ENCODE peak calls at places on chromosomes 5 and 9, in eight cellular contexts. I, U, F, K, E, B, C and S are unnamed samples.

GRCh38 chr9:1416261-1416660 is 366.1 kb downstream of the DMRT2 start:
- DNase-seq in F (no peak), C (no peak), E (no peak), I (no peak), B (no peak), U (no peak), K (no peak), S (no peak)

GRCh38 chr5:73999306-73999705 is 373.3 kb downstream of the ARHGEF28 start:
- DNase-seq in E (no peak), U (no peak), K (no peak), F (no peak), I (no peak), C (no peak), B (no peak), S (no peak)

GRCh38 chr9:128385493-128386205 is 14.5 kb downstream of the URM1 start:
- DNase-seq in E (no peak), K (no peak), I (no peak), B (no peak), C (no peak), U (no peak), F (no peak), S (no peak)

GRCh38 chr9:109251080-109251775 is 69.6 kb downstream of the EPB41L4B start:
- DNase-seq in B (no peak), E (no peak), I (peak), F (no peak), U (peak), K (no peak), C (peak), S (no peak)

GRCh38 chr9:14277202-14277601 is 36.7 kb downstream of the NFIB start:
- DNase-seq in U (peak), K (no peak), C (no peak), B (no peak), E (no peak), F (no peak), I (peak), S (no peak)

GRCh38 chr5:152170350-152170749 is 234.7 kb downstream of the NMUR2 start:
- DNase-seq in F (no peak), C (peak), E (no peak), B (no peak), K (peak), I (no peak), U (no peak), S (no peak)

GRCh38 chr9:21970800-21971620 is 23.2 kb downstream of the CDKN2A start:
- DNase-seq in C (no peak), I (no peak), K (peak), F (no peak), B (no peak), E (no peak), U (no peak), S (no peak)

GRCh38 chr5:1785984-1786383 is 13.7 kb downstream of the MRPL36 start:
- DNase-seq in I (no peak), E (no peak), K (no peak), F (no peak), B (no peak), C (no peak), U (no peak), S (no peak)

GRCh38 chr5:174413520-174414314 is 310.7 kb upstream of the MSX2 start:
- DNase-seq in C (no peak), I (peak), B (no peak), U (peak), F (no peak), E (no peak), K (no peak), S (no peak)

GRCh38 chr5:31047621-31048020 is 145.9 kb upstream of the CDH6 start:
- DNase-seq in C (no peak), I (peak), B (no peak), F (no peak), U (no peak), K (no peak), E (no peak), S (no peak)

GRCh38 chr5:93868851-93869250 is 127.5 kb upstream of the POU5F2 start:
- DNase-seq in F (no peak), B (no peak), C (no peak), K (no peak), I (no peak), U (no peak), E (no peak), S (no peak)

DNA sequence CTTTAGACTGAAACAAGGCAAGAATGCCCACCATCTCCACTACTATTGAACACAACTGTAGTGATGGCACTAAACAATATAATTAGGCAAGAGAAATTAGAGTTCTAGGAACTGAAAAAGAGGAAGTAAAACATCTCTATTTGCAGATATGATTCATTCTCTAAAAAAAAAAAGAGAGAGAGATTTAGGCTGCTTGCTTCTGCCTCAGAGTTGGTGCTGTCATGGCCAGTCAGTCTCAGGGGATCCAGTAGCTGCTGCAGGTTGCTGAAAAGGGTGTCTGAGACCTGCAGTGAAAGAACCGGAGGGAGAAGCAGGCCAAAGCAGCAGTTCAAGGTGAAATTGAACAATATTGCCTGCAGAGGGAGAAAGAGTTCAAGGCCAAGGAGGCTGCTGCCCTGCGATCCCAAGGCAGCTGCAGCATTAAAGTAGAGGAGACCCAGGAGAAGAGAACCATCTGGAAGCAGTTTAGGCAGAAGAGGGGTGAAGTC is 72.5 kb downstream of the AP3B1 start:
- DNase-seq in I (peak), E (peak), B (peak), F (no peak), U (no peak), K (no peak), C (no peak), S (no peak)
- TF ChIP-seq CTCF in I (peak), E (no peak), B (peak), F (no peak), U (peak), K (no peak), C (no peak), S (no peak)

GRCh38 chr5:105754056-105754455 is 1916.7 kb downstream of the EFNA5 start:
- DNase-seq in K (no peak), F (no peak), I (peak), U (no peak), B (no peak), E (no peak), C (no peak), S (no peak)

GRCh38 chr5:105752801-105753200 is 1917.9 kb downstream of the EFNA5 start:
- DNase-seq in U (peak), I (peak), F (no peak), C (no peak), E (no peak), K (no peak), B (no peak), S (no peak)
- TF ChIP-seq CTCF in U (no peak), I (no peak), F (no peak), C (no peak), E (no peak), K (no peak), B (no peak), S (no peak)

GRCh38 chr9:8486095-8486494 is 686.5 kb upstream of the DMAC1 start:
- DNase-seq in C (no peak), I (peak), K (peak), B (no peak), F (no peak), E (no peak), U (peak), S (no peak)
- TF ChIP-seq CTCF in C (no peak), I (peak), K (peak), B (no peak), F (no peak), E (no peak), U (no peak), S (no peak)

DNA sequence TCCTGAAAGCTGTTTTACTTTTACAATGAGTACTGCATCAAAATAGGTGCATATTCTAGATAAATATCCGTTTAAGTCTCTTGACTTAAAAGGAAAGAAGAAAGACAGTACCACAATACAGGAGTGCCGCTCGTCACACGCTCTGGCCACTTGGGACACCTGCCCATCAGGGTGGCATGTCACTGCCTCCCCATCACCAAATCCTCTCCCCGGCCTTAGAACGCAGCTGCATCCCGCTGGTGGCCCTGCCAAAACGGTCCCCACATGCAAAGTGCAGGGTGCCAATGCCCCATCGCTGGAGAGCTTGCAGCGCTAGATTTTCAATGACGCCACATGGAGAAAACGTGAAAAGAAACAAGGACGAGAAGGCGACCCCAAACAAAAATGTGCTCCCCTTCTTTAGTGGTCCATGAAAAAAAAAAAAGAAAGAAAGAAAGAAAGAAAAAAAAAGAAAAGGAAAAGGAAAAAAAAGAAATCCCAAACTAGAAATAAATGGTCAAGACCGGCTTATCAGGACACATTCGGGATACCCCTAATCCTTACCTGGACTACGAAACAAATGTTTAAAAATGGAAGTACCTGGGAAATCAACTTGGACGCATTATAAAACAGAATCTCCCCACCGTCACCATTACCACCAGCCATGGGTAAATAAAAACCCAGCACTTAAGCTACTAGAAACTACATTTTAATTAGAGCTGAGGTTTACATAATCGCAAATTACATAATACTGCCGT is 1.1 kb downstream of the ANKH start:
- DNase-seq in E (peak), C (peak), K (no peak), I (no peak), B (peak), U (no peak), F (no peak), S (no peak)
- TF ChIP-seq CTCF in E (no peak), C (no peak), K (no peak), I (no peak), B (peak), U (no peak), F (no peak), S (no peak)

GRCh38 chr9:136626740-136627642 is 35.7 kb upstream of the EGFL7 start:
- DNase-seq in K (peak), U (no peak), E (no peak), B (no peak), I (no peak), F (no peak), C (no peak), S (no peak)
- TF ChIP-seq CTCF in K (no peak), U (no peak), E (no peak), B (no peak), I (no peak), F (peak), C (no peak), S (no peak)

GRCh38 chr9:130110166-130110565 is 56.5 kb downstream of the GPR107 start:
- DNase-seq in I (no peak), B (no peak), U (no peak), E (no peak), K (no peak), F (no peak), C (no peak), S (no peak)
- TF ChIP-seq CTCF in I (no peak), B (no peak), U (no peak), E (no peak), K (no peak), F (no peak), C (no peak), S (no peak)

DNA sequence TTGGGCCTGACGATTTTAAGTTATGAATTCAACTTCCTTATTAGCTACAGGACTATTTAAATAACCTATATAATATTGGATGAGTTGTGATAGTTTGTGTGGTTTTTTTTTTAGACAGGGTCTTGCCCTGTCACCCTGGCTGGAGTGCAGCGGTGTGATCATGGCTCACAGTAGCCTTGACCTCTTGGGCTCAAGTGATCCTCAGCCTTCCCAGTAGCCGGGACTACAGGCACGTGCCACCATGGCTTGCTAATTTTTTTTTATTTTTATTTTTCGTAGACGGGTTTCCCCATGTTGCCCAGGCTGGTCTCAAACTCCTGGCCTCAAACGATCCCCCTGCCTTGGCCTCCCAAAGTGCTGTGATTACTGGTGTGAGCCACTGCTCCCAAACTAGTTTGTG is 17.6 kb downstream of the SPZ1 start:
- DNase-seq in F (no peak), I (no peak), C (no peak), B (no peak), U (no peak), E (no peak), K (no peak), S (no peak)
- TF ChIP-seq CTCF in F (no peak), I (no peak), C (no peak), B (no peak), U (no peak), E (no peak), K (no peak), S (no peak)

DNA sequence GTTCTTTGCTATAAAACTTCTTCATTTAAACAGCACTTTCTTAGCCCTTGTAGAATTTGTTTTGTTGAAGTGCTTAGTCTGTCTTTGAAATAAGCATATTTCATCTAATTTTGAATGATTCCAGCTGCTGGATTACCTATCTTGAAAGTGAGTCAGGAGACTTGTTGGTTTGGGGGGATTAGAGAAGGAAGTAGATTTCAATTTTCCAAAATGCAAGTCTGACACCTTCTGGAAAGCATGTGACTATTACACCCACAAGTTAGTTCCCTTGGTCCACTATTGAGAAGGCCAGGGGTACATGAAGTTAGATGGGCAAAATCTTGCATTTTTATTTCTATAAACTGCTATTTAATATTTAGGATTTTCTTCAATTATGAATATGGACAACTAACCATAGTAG is 96.4 kb upstream of the RANBP3L start:
- DNase-seq in I (peak), K (no peak), U (no peak), F (no peak), B (no peak), E (no peak), C (no peak), S (no peak)
- TF ChIP-seq CTCF in I (peak), K (peak), U (peak), F (peak), B (no peak), E (no peak), C (peak), S (no peak)

DNA sequence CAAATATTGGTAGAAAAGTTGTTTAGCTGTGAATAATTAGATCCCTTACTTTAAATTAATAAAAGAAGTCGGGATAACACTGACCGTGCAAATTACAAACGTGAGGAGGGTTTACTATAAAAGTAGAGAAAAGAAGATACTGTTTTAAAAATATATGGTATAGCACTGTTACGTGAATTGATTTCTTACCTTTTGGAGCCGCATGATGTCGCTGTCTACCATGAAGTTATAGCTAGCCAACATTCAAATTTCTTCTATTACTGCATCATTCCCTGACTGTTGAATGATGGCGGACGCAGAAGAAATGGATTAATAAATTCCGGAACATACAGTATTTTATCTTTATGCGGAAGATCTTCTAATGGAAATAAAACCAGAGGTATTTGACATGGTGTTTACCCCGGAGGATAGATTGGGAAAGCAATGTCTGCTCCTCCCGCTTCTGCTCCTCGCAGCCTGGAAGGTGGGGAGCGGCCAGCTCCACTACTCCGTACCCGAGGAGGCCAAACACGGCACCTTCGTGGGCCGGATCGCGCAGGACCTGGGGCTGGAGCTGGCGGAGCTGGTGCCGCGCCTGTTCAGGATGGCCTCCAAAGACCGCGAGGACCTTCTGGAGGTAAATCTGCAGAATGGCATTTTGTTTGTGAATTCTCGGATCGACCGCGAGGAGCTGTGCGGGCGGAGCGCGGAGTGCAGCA is at the start of gene PCDHA6:
- DNase-seq in F (no peak), E (no peak), C (no peak), I (peak), U (no peak), B (no peak), K (peak), S (no peak)
- TF ChIP-seq CTCF in F (no peak), E (no peak), C (no peak), I (no peak), U (no peak), B (no peak), K (peak), S (no peak)